ENCODE peak calls at places on chromosome 15, in four cellular contexts. H is H1, V is HepG2, K is GM12878. P is an unnamed sample.

GRCh38 chr15:70166506-70167087 is 68.9 kb upstream of the TLE3 start:
- DNase-seq in V (no peak), K (no peak), H (no peak), P (no peak)

GRCh38 chr15:36265422-36265821 is 314.0 kb upstream of the CDIN1 start:
- DNase-seq in V (no peak), H (no peak), K (no peak), P (no peak)

GRCh38 chr15:66901336-66902100 is 163.9 kb upstream of the SMAD3 start:
- DNase-seq in V (no peak), H (no peak), K (no peak), P (no peak)

GRCh38 chr15:70185251-70185711 is 87.6 kb upstream of the TLE3 start:
- DNase-seq in V (no peak), H (no peak), K (no peak), P (peak)

GRCh38 chr15:31434418-31435255 is 108.0 kb downstream of the KLF13 start:
- DNase-seq in V (no peak), H (no peak), K (peak), P (no peak)

GRCh38 chr15:67130673-67131601 is 65.5 kb downstream of the SMAD3 start:
- DNase-seq in V (no peak), H (no peak), K (no peak), P (no peak)

GRCh38 chr15:81221449-81221848 is 24.8 kb downstream of the IL16 start:
- DNase-seq in K (no peak), V (no peak), H (no peak), P (peak)

GRCh38 chr15:101481917-101482525 is 7.5 kb downstream of the PCSK6 start:
- DNase-seq in K (no peak), V (no peak), H (no peak), P (no peak)

GRCh38 chr15:67030036-67030762 is 35.2 kb upstream of the SMAD3 start:
- DNase-seq in H (peak), V (peak), K (no peak), P (no peak)

GRCh38 chr15:79002631-79003030 is 57.8 kb upstream of the CTSH start:
- DNase-seq in K (no peak), H (no peak), V (no peak), P (no peak)

GRCh38 chr15:31482122-31482922 is 155.7 kb downstream of the KLF13 start:
- DNase-seq in V (no peak), H (no peak), K (no peak), P (no peak)

GRCh38 chr15:90871097-90871715 is 2.8 kb downstream of the FURIN start:
- DNase-seq in H (peak), K (no peak), V (no peak), P (peak)

GRCh38 chr15:93088200-93088980 is 621 bp downstream of the RGMA start:
- DNase-seq in H (peak), K (no peak), V (no peak), P (peak)

GRCh38 chr15:88334436-88334835 is 77.9 kb upstream of the NTRK3 start:
- DNase-seq in K (no peak), H (no peak), V (no peak), P (no peak)

GRCh38 chr15:36358094-36358961 is 221.1 kb upstream of the CDIN1 start:
- DNase-seq in V (no peak), H (no peak), K (no peak), P (no peak)

GRCh38 chr15:83554558-83554957 is 99.4 kb upstream of the ADAMTSL3 start:
- DNase-seq in K (no peak), V (no peak), H (no peak), P (no peak)

DNA sequence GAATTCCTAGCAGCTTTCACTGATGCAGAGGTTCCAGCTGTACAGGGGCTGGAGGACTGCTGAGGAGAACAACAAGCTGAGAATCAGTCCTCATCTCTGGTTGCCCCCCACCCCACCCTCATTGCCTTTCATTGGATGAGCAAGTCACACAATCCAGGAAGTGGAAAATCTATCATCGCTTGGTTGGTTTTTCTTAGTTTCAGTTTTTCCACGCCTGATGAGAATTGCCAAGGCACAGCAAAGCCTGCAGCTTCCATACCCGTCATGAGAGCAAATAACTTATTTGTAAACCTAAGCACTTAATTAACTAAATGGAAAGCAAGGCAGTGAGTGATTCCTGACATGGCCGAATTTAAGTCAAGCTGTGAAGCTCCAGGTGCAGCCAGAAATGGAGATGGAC is 21.4 kb upstream of the LIPC start:
- DNase-seq in K (peak), V (no peak), H (no peak), P (no peak)
- TF ChIP-seq TCF12 in K (no peak), V (no peak), H (no peak), P (no peak)

GRCh38 chr15:50162988-50163718 is 18.8 kb upstream of the SLC27A2 start:
- DNase-seq in V (peak), K (no peak), H (no peak), P (no peak)
- H2AFZ ChIP-seq in V (no peak), K (no peak), H (no peak), P (no peak)

DNA sequence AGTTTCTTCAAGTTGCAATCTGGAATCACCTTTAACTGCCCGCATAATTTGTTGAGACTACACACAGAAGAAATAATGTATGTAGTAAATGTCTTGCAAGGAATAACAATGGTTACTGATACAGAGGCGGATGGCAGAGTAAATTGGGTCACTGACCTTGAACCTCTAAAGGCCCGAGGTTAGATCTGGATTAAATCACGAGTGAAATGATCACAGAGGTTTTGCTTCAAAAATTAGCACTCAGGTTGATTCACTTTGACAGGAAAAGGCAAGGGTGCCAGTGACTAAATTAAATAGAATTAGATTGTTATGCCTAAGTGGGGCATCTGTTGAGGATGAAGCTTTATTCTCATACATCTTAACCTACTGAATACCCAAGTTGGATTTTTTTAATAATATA is 732.0 kb upstream of the NR2F2 start:
- DNase-seq in K (no peak), V (no peak), H (no peak), P (no peak)
- TF ChIP-seq TCF12 in K (no peak), V (no peak), H (no peak), P (no peak)

GRCh38 chr15:35019401-35020327 is 31.6 kb upstream of the ZNF770 start:
- DNase-seq in K (no peak), H (peak), V (no peak), P (no peak)
- H2AFZ ChIP-seq in K (no peak), H (no peak), V (no peak), P (peak)

GRCh38 chr15:40769310-40770146 is at the start of gene C15orf62:
- DNase-seq in K (peak), H (no peak), V (no peak), P (peak)
- TF ChIP-seq TCF12 in K (peak), H (no peak), V (no peak), P (peak)

GRCh38 chr15:61404567-61404966 is 175.5 kb upstream of the RORA start:
- DNase-seq in K (no peak), H (no peak), V (no peak), P (no peak)
- H2AFZ ChIP-seq in K (no peak), H (peak), V (no peak), P (no peak)

DNA sequence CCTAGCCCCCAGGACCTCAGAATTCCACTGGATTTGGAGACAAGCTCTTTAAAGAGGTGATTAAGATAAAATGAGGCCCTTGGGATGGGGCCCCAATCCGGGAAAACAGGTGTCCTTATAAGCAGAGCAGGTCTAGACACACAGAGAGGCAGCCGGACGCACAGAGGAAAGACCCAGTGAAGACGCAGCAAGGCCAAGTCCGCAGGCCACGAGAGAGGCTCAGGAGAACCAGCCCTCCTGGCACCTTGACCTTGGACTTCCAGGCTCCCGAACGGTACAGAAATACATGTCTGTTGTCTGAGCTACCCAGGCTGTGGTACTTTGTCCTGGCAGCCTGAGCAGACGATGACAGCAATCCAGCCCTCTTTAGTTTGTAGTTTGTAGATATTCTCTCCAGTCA is 324.5 kb downstream of the OCA2 start:
- DNase-seq in K (no peak), H (no peak), V (no peak), P (no peak)
- TF ChIP-seq TCF12 in K (no peak), H (no peak), V (no peak), P (no peak)

DNA sequence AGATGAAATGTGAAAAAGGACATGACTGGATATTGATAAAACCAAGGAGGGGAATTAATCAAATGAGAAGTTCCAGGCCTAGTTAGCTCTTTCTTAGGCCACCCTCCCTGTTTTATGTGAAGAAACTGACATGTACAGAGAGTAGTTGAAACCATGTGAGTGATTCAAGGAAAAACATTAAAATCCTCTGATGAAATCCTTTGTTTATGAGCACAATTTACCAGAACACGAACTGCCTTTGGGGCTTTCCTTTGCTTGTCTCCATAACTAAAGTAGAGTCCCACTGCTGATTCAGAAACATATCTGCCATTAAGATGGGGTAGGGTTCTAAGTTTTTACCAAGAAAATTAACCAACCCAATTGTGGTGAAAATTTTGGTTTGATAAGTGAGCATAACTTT is 558.3 kb downstream of the NR2F2 start:
- DNase-seq in V (no peak), K (no peak), H (no peak), P (no peak)
- H2AFZ ChIP-seq in V (no peak), K (no peak), H (no peak), P (no peak)

P was measured in SK-N-SH.